ENCODE peak calls at places on chromosomes 2 and 18, in four cellular contexts. One of them, this sample, is unnamed. For H3K4me1 and H3K27me3, the result is how much of the 10 kb centered on the place peaks cover.

GRCh38 chr2:102499558-102499957 is 26.5 kb downstream of the SLC9A4 start:
- DNase-seq in IMR-90: no peak
- DNase-seq in psoas muscle: no peak
- DNase-seq in tibial artery: no peak
- DNase-seq in this sample: no peak

GRCh38 chr18:46174317-46175039 is 70.3 kb downstream of the HAUS1 start:
- DNase-seq in tibial artery: no peak
- DNase-seq in IMR-90: peak
- DNase-seq in psoas muscle: peak
- DNase-seq in this sample: peak

GRCh38 chr2:127079358-127079920 is 27.5 kb downstream of the BIN1 start:
- DNase-seq in psoas muscle: no peak
- DNase-seq in tibial artery: no peak
- DNase-seq in IMR-90: no peak
- DNase-seq in this sample: no peak

GRCh38 chr2:195613922-195614321 is 43.1 kb upstream of the SLC39A10 start:
- DNase-seq in psoas muscle: no peak
- DNase-seq in IMR-90: peak
- DNase-seq in tibial artery: no peak
- DNase-seq in this sample: no peak

GRCh38 chr2:160666019-160666676 is 172.5 kb upstream of the RBMS1 start:
- DNase-seq in tibial artery: no peak
- DNase-seq in psoas muscle: no peak
- DNase-seq in IMR-90: peak
- DNase-seq in this sample: no peak

GRCh38 chr2:109455731-109456691 is 157.8 kb downstream of the SEPTIN10 start:
- DNase-seq in psoas muscle: no peak
- DNase-seq in IMR-90: no peak
- DNase-seq in tibial artery: peak
- DNase-seq in this sample: no peak

GRCh38 chr2:186349508-186349907 is 136.6 kb upstream of the ZC3H15 start:
- DNase-seq in IMR-90: peak
- DNase-seq in tibial artery: no peak
- DNase-seq in psoas muscle: no peak
- DNase-seq in this sample: no peak

GRCh38 chr2:146363731-146364130 is 1481.1 kb upstream of the ACVR2A start:
- DNase-seq in tibial artery: no peak
- DNase-seq in psoas muscle: no peak
- DNase-seq in IMR-90: peak
- DNase-seq in this sample: no peak

GRCh38 chr2:204019572-204020501 is 83.3 kb downstream of the ICOS start:
- DNase-seq in psoas muscle: no peak
- DNase-seq in tibial artery: no peak
- DNase-seq in IMR-90: peak
- DNase-seq in this sample: no peak

GRCh38 chr2:220789961-220790360 is 782.1 kb downstream of the EPHA4 start:
- DNase-seq in psoas muscle: no peak
- DNase-seq in tibial artery: no peak
- DNase-seq in IMR-90: peak
- DNase-seq in this sample: peak

GRCh38 chr18:47870605-47871004 is 59.9 kb downstream of the SMAD2 start:
- DNase-seq in IMR-90: no peak
- DNase-seq in tibial artery: no peak
- DNase-seq in psoas muscle: no peak
- DNase-seq in this sample: no peak

GRCh38 chr2:176494949-176495353 is 225.7 kb downstream of the MTX2 start:
- DNase-seq in psoas muscle: peak
- DNase-seq in tibial artery: peak
- DNase-seq in IMR-90: no peak
- DNase-seq in this sample: peak

GRCh38 chr2:137828624-137829023 is 135.6 kb upstream of the HNMT start:
- DNase-seq in psoas muscle: no peak
- DNase-seq in tibial artery: no peak
- DNase-seq in IMR-90: no peak
- DNase-seq in this sample: no peak

GRCh38 chr18:31943895-31944816 is 1.2 kb upstream of the TRAPPC8 start:
- DNase-seq in tibial artery: no peak
- DNase-seq in IMR-90: no peak
- DNase-seq in psoas muscle: no peak
- DNase-seq in this sample: no peak

GRCh38 chr2:40220177-40220925 is 231.5 kb downstream of the SLC8A1 start:
- DNase-seq in IMR-90: peak
- DNase-seq in psoas muscle: no peak
- DNase-seq in tibial artery: no peak
- DNase-seq in this sample: peak

GRCh38 chr18:48641981-48642380 is 103.2 kb downstream of the CTIF start:
- DNase-seq in tibial artery: no peak
- DNase-seq in psoas muscle: no peak
- DNase-seq in IMR-90: peak
- DNase-seq in this sample: no peak

GRCh38 chr2:129301431-129301913 is 678.0 kb upstream of the RAB6C start:
- DNase-seq in tibial artery: peak
- DNase-seq in IMR-90: no peak
- DNase-seq in psoas muscle: no peak
- DNase-seq in this sample: peak

GRCh38 chr2:128069769-128070168 is 21.2 kb upstream of the UGGT1 start:
- DNase-seq in tibial artery: no peak
- DNase-seq in psoas muscle: no peak
- DNase-seq in IMR-90: peak
- DNase-seq in this sample: no peak

GRCh38 chr2:72998234-72998651 is 73.3 kb downstream of the SFXN5 start:
- DNase-seq in tibial artery: no peak
- DNase-seq in psoas muscle: no peak
- DNase-seq in IMR-90: no peak
- DNase-seq in this sample: no peak

GRCh38 chr2:133862400-133862977 is 294.2 kb upstream of the NCKAP5 start:
- DNase-seq in tibial artery: no peak
- DNase-seq in IMR-90: peak
- DNase-seq in psoas muscle: no peak
- DNase-seq in this sample: no peak

GRCh38 chr18:5626130-5626880 is 82.5 kb upstream of the EPB41L3 start:
- DNase-seq in tibial artery: no peak
- DNase-seq in psoas muscle: no peak
- DNase-seq in IMR-90: no peak
- DNase-seq in this sample: no peak

GRCh38 chr2:170815746-170816498 is 765 bp upstream of the GAD1 start:
- DNase-seq in IMR-90: peak
- DNase-seq in tibial artery: no peak
- DNase-seq in psoas muscle: peak
- DNase-seq in this sample: no peak

GRCh38 chr2:235511187-235511661 is 17.4 kb downstream of the AGAP1 start:
- DNase-seq in tibial artery: no peak
- DNase-seq in IMR-90: peak
- DNase-seq in psoas muscle: no peak
- DNase-seq in this sample: no peak

GRCh38 chr2:130726614-130727180 is 2.2 kb upstream of the GPR148 start:
- DNase-seq in tibial artery: no peak
- DNase-seq in IMR-90: no peak
- DNase-seq in psoas muscle: no peak
- DNase-seq in this sample: no peak

GRCh38 chr2:51995293-51995692 is 963.4 kb upstream of the NRXN1 start:
- DNase-seq in tibial artery: no peak
- DNase-seq in IMR-90: peak
- DNase-seq in psoas muscle: no peak
- DNase-seq in this sample: no peak

GRCh38 chr2:45585267-45585861 is 25.7 kb downstream of the SRBD1 start:
- DNase-seq in tibial artery: peak
- DNase-seq in IMR-90: peak
- DNase-seq in psoas muscle: no peak
- DNase-seq in this sample: no peak

GRCh38 chr2:216108310-216108966 is 710 bp upstream of the XRCC5 start:
- DNase-seq in tibial artery: no peak
- DNase-seq in IMR-90: no peak
- DNase-seq in psoas muscle: no peak
- DNase-seq in this sample: no peak

GRCh38 chr2:109242654-109243331 is 113.8 kb downstream of the SH3RF3 start:
- DNase-seq in psoas muscle: peak
- DNase-seq in tibial artery: peak
- DNase-seq in IMR-90: peak
- DNase-seq in this sample: no peak

GRCh38 chr2:215365184-215365658 is 53.4 kb downstream of the ATIC start:
- DNase-seq in IMR-90: peak
- DNase-seq in tibial artery: no peak
- DNase-seq in psoas muscle: no peak
- DNase-seq in this sample: no peak

GRCh38 chr2:41741951-41742563 is 305.8 kb upstream of the PKDCC start:
- DNase-seq in tibial artery: no peak
- DNase-seq in IMR-90: no peak
- DNase-seq in psoas muscle: no peak
- DNase-seq in this sample: no peak

GRCh38 chr2:60706021-60706420 is 50.0 kb upstream of the PAPOLG start:
- DNase-seq in psoas muscle: no peak
- DNase-seq in IMR-90: peak
- DNase-seq in tibial artery: no peak
- DNase-seq in this sample: no peak

GRCh38 chr18:46242185-46242584 is 138.0 kb downstream of the HAUS1 start:
- DNase-seq in tibial artery: no peak
- DNase-seq in IMR-90: no peak
- DNase-seq in psoas muscle: no peak
- DNase-seq in this sample: no peak

GRCh38 chr2:60597346-60597745 is 43.9 kb upstream of the BCL11A start:
- DNase-seq in psoas muscle: no peak
- DNase-seq in IMR-90: no peak
- DNase-seq in tibial artery: no peak
- DNase-seq in this sample: no peak

GRCh38 chr18:11657152-11657551 is 31.9 kb upstream of the GNAL start:
- DNase-seq in psoas muscle: no peak
- DNase-seq in IMR-90: no peak
- DNase-seq in tibial artery: no peak
- DNase-seq in this sample: no peak

DNA sequence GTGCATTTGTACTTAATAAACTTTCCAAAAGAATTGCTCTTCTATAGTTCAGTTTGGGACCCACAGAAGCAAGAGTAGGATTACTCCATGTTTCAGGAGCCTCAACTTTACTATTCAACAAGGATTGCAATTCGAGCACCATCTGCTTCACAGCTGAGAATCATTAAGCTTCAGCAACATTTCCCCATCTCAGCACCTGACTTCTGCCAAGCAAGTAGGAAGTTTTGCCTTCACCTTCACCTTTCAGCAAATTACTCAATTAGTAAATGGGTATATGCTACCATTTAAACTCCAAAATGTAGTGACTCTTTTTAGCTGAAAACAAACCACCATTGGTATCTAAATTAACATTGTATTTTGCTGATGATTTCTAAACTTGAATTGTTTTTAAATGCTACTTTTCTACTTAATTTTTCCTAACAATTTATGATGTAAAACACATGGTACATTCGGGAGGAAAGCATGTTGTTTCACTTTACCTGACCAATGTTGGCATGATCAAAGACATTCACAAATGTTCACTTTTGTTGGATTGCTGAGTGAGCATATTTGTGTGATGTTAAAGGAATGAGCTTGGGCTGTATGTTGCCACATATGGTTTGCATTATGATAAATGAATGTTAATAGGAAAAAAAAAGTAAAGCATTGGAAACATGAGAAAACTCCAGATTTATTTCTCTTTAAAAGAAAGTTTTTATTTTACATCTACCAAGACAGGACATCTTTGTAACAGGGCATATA is 159.2 kb downstream of the GULP1 start:
- DNase-seq in psoas muscle: no peak
- DNase-seq in IMR-90: peak
- DNase-seq in tibial artery: no peak
- DNase-seq in this sample: no peak
- H3K4me1 ChIP-seq in psoas muscle: under half
- H3K4me1 ChIP-seq in IMR-90: under half
- H3K4me1 ChIP-seq in tibial artery: under half
- H3K4me1 ChIP-seq in this sample: under half

GRCh38 chr2:181680055-181680936 is at the start of gene NEUROD1:
- DNase-seq in psoas muscle: no peak
- DNase-seq in tibial artery: no peak
- DNase-seq in IMR-90: no peak
- DNase-seq in this sample: no peak
- H3K27me3 ChIP-seq in psoas muscle: half or more
- H3K27me3 ChIP-seq in tibial artery: half or more
- H3K27me3 ChIP-seq in IMR-90: half or more
- H3K27me3 ChIP-seq in this sample: half or more

GRCh38 chr18:62788891-62789290 is 73.5 kb downstream of the PHLPP1 start:
- DNase-seq in tibial artery: no peak
- DNase-seq in IMR-90: no peak
- DNase-seq in psoas muscle: no peak
- DNase-seq in this sample: no peak
- H3K4me1 ChIP-seq in tibial artery: under half
- H3K4me1 ChIP-seq in IMR-90: under half
- H3K4me1 ChIP-seq in psoas muscle: under half
- H3K4me1 ChIP-seq in this sample: under half

GRCh38 chr2:232353660-232354059 is 24.9 kb upstream of the ALPP start:
- DNase-seq in IMR-90: no peak
- DNase-seq in psoas muscle: no peak
- DNase-seq in tibial artery: no peak
- DNase-seq in this sample: no peak
- H3K27me3 ChIP-seq in IMR-90: under half
- H3K27me3 ChIP-seq in psoas muscle: half or more
- H3K27me3 ChIP-seq in tibial artery: half or more
- H3K27me3 ChIP-seq in this sample: under half

GRCh38 chr2:30408961-30409387 is 38.1 kb upstream of the LCLAT1 start:
- DNase-seq in tibial artery: no peak
- DNase-seq in IMR-90: peak
- DNase-seq in psoas muscle: no peak
- DNase-seq in this sample: no peak

GRCh38 chr2:30405266-30405592 is 41.8 kb upstream of the LCLAT1 start:
- DNase-seq in tibial artery: no peak
- DNase-seq in IMR-90: no peak
- DNase-seq in psoas muscle: no peak
- DNase-seq in this sample: no peak

GRCh38 chr2:30404354-30405265 is 42.4 kb upstream of the LCLAT1 start:
- DNase-seq in psoas muscle: peak
- DNase-seq in IMR-90: peak
- DNase-seq in tibial artery: no peak
- DNase-seq in this sample: no peak

GRCh38 chr2:30403592-30404353 is 43.3 kb upstream of the LCLAT1 start:
- DNase-seq in psoas muscle: no peak
- DNase-seq in IMR-90: no peak
- DNase-seq in tibial artery: no peak
- DNase-seq in this sample: no peak

GRCh38 chr2:30406853-30407252 is 40.2 kb upstream of the LCLAT1 start:
- DNase-seq in IMR-90: no peak
- DNase-seq in tibial artery: no peak
- DNase-seq in psoas muscle: no peak
- DNase-seq in this sample: no peak
- H3K4me1 ChIP-seq in IMR-90: under half
- H3K4me1 ChIP-seq in tibial artery: under half
- H3K4me1 ChIP-seq in psoas muscle: under half
- H3K4me1 ChIP-seq in this sample: under half

DNA sequence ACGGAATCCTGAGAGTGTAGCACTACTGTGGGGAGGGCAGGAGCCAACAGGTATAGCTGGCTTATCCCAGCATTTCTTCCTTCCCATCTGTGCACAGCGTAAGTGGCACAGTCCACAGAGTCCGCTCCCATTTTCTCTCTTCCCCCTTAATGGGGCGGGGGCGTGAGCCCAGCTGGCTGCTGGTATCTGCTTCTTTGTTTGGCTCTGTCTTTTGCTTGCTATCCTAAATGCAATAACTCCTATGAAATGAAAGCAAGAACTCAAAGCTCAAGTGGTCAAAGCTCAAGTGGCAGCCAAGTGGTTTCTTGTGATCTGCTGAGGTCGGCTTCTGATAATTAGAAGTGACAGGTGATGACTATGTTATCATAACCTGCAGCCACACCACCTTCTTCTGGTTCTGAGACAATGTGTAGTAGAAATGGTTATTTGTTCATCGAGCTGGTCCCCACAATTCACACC is 192.7 kb downstream of the PLCL1 start:
- DNase-seq in tibial artery: no peak
- DNase-seq in psoas muscle: no peak
- DNase-seq in IMR-90: no peak
- DNase-seq in this sample: no peak
- H3K27me3 ChIP-seq in tibial artery: under half
- H3K27me3 ChIP-seq in psoas muscle: under half
- H3K27me3 ChIP-seq in IMR-90: under half
- H3K27me3 ChIP-seq in this sample: under half

This sample was measured in gastrocnemius medialis.